ENCODE peak calls at places on chromosomes 12 and 14, in seven cellular contexts. Q is HepG2, F is endothelial cell of umbilical vein, B is HCT116, U is cardiac muscle cell, X is spleen, V is MM.1S. N is an unnamed sample. For H3K36me3, the result is how much of the 10 kb centered on the place peaks cover.

GRCh38 chr14:68668028-68668427 is 124.8 kb downstream of the ZFP36L1 start:
- DNase-seq in Q (no peak), F (no peak), B (no peak), U (no peak), X (no peak), V (no peak), N (no peak)

GRCh38 chr14:63383776-63384367 is 65.1 kb upstream of the GPHB5 start:
- DNase-seq in Q (no peak), F (no peak), B (no peak), U (no peak), X (no peak), V (no peak), N (no peak)

GRCh38 chr12:56229082-56229481 is 769 bp upstream of the SLC39A5 start:
- DNase-seq in Q (no peak), F (no peak), B (no peak), U (no peak), X (no peak), V (no peak), N (no peak)

GRCh38 chr14:68199465-68200145 is 380.0 kb downstream of the RAD51B start:
- DNase-seq in Q (no peak), F (peak), B (no peak), U (peak), X (no peak), V (no peak), N (no peak)

GRCh38 chr14:93319958-93320357 is 12.9 kb downstream of the BTBD7 start:
- DNase-seq in Q (no peak), F (no peak), B (no peak), U (no peak), X (no peak), V (no peak), N (no peak)

GRCh38 chr12:79560165-79560889 is 130.4 kb downstream of the PAWR start:
- DNase-seq in Q (peak), F (no peak), B (no peak), U (peak), X (no peak), V (no peak), N (no peak)

GRCh38 chr14:21997300-21997699 is 323.7 kb upstream of the OR4E1 start:
- DNase-seq in Q (peak), F (peak), B (peak), U (peak), X (no peak), V (peak), N (no peak)

GRCh38 chr14:104419865-104420458 is 159.6 kb upstream of the C14orf180 start:
- DNase-seq in Q (no peak), F (no peak), B (no peak), U (no peak), X (no peak), V (no peak), N (no peak)

GRCh38 chr14:101276309-101277091 is 284.8 kb upstream of the DIO3 start:
- DNase-seq in Q (no peak), F (peak), B (no peak), U (no peak), X (no peak), V (no peak), N (no peak)

GRCh38 chr14:85461432-85462133 is 68.4 kb upstream of the FLRT2 start:
- DNase-seq in Q (no peak), F (peak), B (no peak), U (no peak), X (no peak), V (no peak), N (no peak)

GRCh38 chr12:103924761-103925641 is 5.2 kb upstream of the HSP90B1 start:
- DNase-seq in Q (no peak), F (no peak), B (peak), U (peak), X (no peak), V (peak), N (no peak)

GRCh38 chr14:101410126-101410525 is 151.2 kb upstream of the DIO3 start:
- DNase-seq in Q (no peak), F (no peak), B (no peak), U (no peak), X (no peak), V (no peak), N (no peak)

GRCh38 chr14:94377866-94378470 is 10.4 kb downstream of the SERPINA1 start:
- DNase-seq in Q (no peak), F (no peak), B (no peak), U (no peak), X (no peak), V (no peak), N (no peak)

GRCh38 chr14:53399057-53399456 is 245.9 kb upstream of the DDHD1 start:
- DNase-seq in Q (no peak), F (peak), B (peak), U (peak), X (no peak), V (no peak), N (no peak)

GRCh38 chr14:104462651-104463630 is 116.6 kb upstream of the C14orf180 start:
- DNase-seq in Q (no peak), F (no peak), B (no peak), U (no peak), X (no peak), V (no peak), N (no peak)

GRCh38 chr14:55697358-55697985 is 117.5 kb downstream of the KTN1 start:
- DNase-seq in Q (no peak), F (no peak), B (no peak), U (no peak), X (no peak), V (no peak), N (no peak)

DNA sequence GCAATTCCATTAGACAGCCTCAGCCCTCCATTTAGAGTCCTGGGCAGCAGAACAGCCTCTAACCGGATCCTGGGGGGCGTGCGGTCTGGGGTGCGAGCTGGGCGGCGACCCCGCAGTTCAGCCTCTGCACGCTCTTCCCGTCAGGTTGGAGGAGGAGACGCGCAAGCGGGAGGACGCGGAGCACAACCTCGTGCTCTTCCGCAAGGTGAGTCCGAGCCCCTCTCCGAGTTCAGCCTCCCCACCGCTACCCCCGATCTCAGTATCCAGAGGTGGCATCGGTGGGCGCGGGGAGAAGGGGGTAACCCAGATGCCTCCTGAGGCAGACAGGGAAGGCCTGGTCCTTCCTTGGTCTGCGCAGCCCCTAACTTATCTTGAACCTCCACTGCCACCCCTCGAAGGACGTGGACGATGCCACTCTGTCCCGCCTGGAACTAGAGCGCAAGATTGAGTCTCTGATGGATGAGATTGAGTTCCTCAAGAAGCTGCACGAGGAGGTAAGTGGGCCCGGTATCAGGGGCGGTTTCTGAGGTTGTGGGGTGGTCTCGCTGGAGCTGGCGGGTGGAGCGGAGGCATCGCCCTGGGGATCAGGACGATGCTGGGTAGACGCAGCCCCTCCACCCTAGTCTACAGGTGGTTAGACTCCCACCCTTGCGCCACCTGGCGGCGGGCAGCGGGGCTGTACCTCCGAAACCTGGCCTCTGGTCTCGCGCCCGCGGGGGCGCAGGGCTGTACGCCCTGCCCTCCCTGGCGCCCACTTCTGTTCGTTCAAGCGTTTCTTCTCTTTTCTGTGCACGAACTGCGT is 1.3 kb downstream of the PRPH start:
- DNase-seq in Q (peak), F (no peak), B (no peak), U (no peak), X (peak), V (peak), N (peak)
- TF ChIP-seq CTCF in Q (peak), F (peak), B (peak), U (peak), X (peak), V (peak), N (peak)

DNA sequence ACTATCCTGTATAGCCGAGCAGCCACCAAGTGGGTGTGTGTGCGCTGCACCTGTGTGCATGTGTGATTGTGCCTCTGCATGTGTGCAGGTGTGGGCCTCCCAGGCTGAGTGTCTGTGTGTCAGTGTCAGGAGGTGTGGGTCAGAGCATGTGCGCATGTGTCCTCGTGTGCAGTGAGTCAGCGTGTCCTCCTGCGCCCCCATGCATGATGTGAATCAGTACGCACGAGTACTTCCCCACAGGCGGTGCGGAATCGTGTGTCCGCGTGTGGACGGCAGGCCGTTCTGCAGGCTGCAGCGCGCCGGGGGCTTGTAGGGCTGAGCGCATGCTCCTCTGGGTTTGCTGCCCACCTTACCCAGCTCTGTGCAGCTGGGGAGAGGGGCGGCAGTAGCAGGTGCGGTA is 34.2 kb downstream of the DTX1 start:
- DNase-seq in Q (no peak), F (no peak), B (no peak), U (no peak), X (peak), V (no peak), N (no peak)
- H3K36me3 ChIP-seq in Q (under half), F (under half), B (under half), U (under half), X (under half), V (under half), N (under half)

GRCh38 chr12:64456119-64456518 is 4.2 kb downstream of the TBK1 start:
- DNase-seq in Q (no peak), F (no peak), B (no peak), U (no peak), X (no peak), V (no peak), N (no peak)

GRCh38 chr12:64450057-64450640 is 1.8 kb upstream of the TBK1 start:
- DNase-seq in Q (no peak), F (no peak), B (no peak), U (no peak), X (no peak), V (no peak), N (no peak)

GRCh38 chr12:64452559-64453329 is 824 bp downstream of the TBK1 start:
- DNase-seq in Q (peak), F (peak), B (peak), U (peak), X (no peak), V (peak), N (no peak)

GRCh38 chr12:64450711-64451486 is 1.0 kb upstream of the TBK1 start:
- DNase-seq in Q (peak), F (peak), B (no peak), U (peak), X (peak), V (peak), N (no peak)

GRCh38 chr12:64451687-64452558 is at the start of gene TBK1:
- DNase-seq in Q (peak), F (peak), B (peak), U (peak), X (peak), V (peak), N (peak)
- TF ChIP-seq CTCF in Q (no peak), F (no peak), B (no peak), U (no peak), X (peak), V (no peak), N (no peak)

DNA sequence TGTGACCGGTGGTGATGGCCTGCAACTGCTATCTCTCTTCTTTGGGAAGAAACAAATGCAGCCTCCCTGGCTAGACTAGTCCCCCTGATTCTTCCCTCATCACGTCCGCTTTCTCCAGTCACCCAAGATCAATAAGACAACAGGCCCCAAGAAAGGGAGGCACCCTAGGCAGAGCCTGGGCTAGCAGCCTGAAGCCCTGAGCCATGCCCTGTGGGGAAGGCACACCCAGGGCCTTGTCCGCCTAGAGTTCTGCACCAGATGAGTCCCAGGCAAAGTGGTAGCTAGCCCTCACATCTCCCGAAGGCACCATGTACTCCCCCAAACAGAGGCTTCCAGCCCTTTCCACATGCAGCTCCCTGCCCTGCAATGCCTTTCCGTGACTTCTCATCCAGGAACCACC is 35.1 kb downstream of the CAMKK2 start:
- DNase-seq in Q (no peak), F (no peak), B (no peak), U (no peak), X (no peak), V (no peak), N (no peak)
- H3K36me3 ChIP-seq in Q (under half), F (under half), B (under half), U (under half), X (half or more), V (under half), N (under half)

GRCh38 chr12:1644113-1644512 is 15.1 kb downstream of the WNT5B start:
- DNase-seq in Q (no peak), F (no peak), B (no peak), U (no peak), X (no peak), V (no peak), N (no peak)
- TF ChIP-seq CTCF in Q (no peak), F (no peak), B (no peak), U (no peak), X (no peak), V (no peak), N (no peak)

DNA sequence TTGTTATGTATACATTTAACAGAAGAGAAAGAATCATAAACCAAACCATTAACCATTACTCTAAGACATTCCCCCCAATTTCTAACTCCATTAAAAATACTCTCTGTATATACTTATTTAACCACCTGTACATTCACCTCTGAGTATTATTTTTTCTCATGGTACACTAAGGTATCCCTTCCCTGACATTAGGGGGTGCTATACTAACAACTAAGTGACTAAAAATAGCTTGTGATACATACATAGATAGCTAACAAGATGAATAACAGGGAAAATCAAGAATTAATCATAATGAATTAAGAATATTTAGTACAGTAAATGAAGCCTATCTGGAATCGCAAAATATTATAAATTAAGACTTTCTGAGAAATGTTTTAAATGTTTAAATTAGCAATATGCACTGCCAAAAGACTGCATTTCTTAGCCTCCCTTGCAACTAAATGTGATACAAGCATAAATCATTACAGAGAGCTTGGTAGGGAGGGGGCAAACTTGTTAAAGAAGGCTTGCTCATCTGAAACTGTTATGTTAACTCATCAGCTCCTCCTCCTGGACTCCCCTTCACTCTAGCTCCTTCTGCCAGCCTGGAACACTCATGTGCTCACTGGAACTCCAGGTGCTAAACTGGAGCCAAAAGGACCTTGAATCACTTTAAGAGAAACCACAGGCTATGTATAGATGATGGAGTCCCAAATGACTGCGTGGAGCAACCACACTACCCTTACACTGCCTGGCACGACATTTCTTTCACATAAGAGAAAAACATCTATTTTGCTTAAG is 14.9 kb downstream of the C2CD5 start:
- DNase-seq in Q (peak), F (peak), B (no peak), U (peak), X (no peak), V (peak), N (no peak)
- H3K36me3 ChIP-seq in Q (under half), F (under half), B (under half), U (under half), X (under half), V (under half), N (under half)

DNA sequence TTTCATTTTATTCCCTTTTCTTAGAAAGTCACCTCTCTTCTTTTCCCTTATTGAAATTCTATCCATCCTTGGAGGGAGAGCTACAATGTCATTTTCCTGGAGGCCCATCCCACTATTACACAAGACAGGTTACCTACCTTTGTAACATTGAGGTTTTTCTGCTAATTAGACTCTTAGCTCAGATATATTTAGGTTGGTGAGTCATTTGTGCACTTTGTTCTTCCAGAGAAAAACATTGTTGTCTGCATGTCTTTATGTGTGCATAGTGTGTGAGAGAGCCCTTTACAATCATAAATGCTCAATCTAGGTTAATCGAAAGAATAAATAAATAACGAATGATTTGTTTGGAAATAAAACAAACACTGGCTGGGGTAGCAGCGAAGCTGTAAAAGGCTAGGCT is 191.8 kb downstream of the DACT1 start:
- DNase-seq in Q (peak), F (no peak), B (no peak), U (no peak), X (no peak), V (no peak), N (no peak)
- TF ChIP-seq CTCF in Q (no peak), F (no peak), B (no peak), U (no peak), X (no peak), V (no peak), N (no peak)

GRCh38 chr12:112214064-112214463 is 88.7 kb downstream of the TRAFD1 start:
- DNase-seq in Q (no peak), F (no peak), B (no peak), U (peak), X (no peak), V (no peak), N (no peak)

GRCh38 chr12:112218150-112218549 is 92.8 kb downstream of the TRAFD1 start:
- DNase-seq in Q (no peak), F (no peak), B (no peak), U (peak), X (no peak), V (no peak), N (no peak)

GRCh38 chr12:112217647-112218046 is 92.3 kb downstream of the TRAFD1 start:
- DNase-seq in Q (no peak), F (no peak), B (no peak), U (no peak), X (no peak), V (no peak), N (no peak)

GRCh38 chr12:112216223-112216622 is 90.9 kb downstream of the TRAFD1 start:
- DNase-seq in Q (no peak), F (no peak), B (no peak), U (no peak), X (no peak), V (no peak), N (no peak)

GRCh38 chr12:112219195-112219594 is 93.8 kb downstream of the TRAFD1 start:
- DNase-seq in Q (no peak), F (no peak), B (no peak), U (no peak), X (no peak), V (no peak), N (no peak)
- H3K36me3 ChIP-seq in Q (under half), F (under half), B (under half), U (under half), X (under half), V (under half), N (under half)

GRCh38 chr14:66121859-66122258 is 364.3 kb upstream of the CCDC196 start:
- DNase-seq in Q (no peak), F (no peak), B (no peak), U (no peak), X (no peak), V (no peak), N (no peak)
- TF ChIP-seq CTCF in Q (no peak), F (no peak), B (no peak), U (no peak), X (no peak), V (no peak), N (no peak)